ENCODE peak calls at places on chromosomes 6 and 20, in seven cellular contexts. D, S, J, R, L, P and N are unnamed samples.

GRCh38 chr6:31829633-31830492 is 2.3 kb downstream of the HSPA1B start:
- DNase-seq in R (peak; percentile 70), J (peak; percentile 61), S (peak; percentile 51), P (no peak), D (no peak), L (no peak), N (peak; percentile 63)

GRCh38 chr6:153043719-153044118 is 41.2 kb upstream of the MTRF1L start:
- DNase-seq in L (no peak), P (no peak), R (no peak), J (peak; percentile 10), D (no peak), S (no peak), N (no peak)

GRCh38 chr20:50192364-50193168 is 1.9 kb downstream of the CEBPB start:
- DNase-seq in R (peak; percentile 92), D (no peak), S (peak; percentile 92), P (peak; percentile 86), J (peak; percentile 88), L (peak; percentile 84), N (peak; percentile 85)

GRCh38 chr6:131937703-131938631 is 13.2 kb downstream of the CCN2 start:
- DNase-seq in S (peak; percentile 86), R (peak; percentile 99), J (no peak), P (no peak), L (no peak), D (no peak), N (no peak)

GRCh38 chr20:32149566-32150170 is 40.2 kb downstream of the TM9SF4 start:
- DNase-seq in L (no peak), J (no peak), S (no peak), P (no peak), R (no peak), D (no peak), N (no peak)

GRCh38 chr6:156701961-156702360 is 75.2 kb upstream of the ARID1B start:
- DNase-seq in R (no peak), L (no peak), D (no peak), P (no peak), S (no peak), J (no peak), N (no peak)

GRCh38 chr20:54173653-54174451 is at the start of gene CYP24A1:
- DNase-seq in D (no peak), P (no peak), J (peak; percentile 57), L (no peak), S (peak; percentile 98), R (no peak), N (peak; percentile 14)

GRCh38 chr20:48371211-48371610 is 456.6 kb downstream of the PREX1 start:
- DNase-seq in R (no peak), D (no peak), P (no peak), L (no peak), J (no peak), S (no peak), N (no peak)

GRCh38 chr20:53631909-53632662 is 38.4 kb upstream of the ZNF217 start:
- DNase-seq in D (no peak), J (no peak), L (no peak), R (no peak), P (no peak), S (no peak), N (no peak)

GRCh38 chr6:138107078-138107751 is at the start of gene PERP:
- DNase-seq in D (no peak), S (peak; percentile 68), R (peak; percentile 39), P (peak; percentile 60), J (peak; percentile 66), L (peak; percentile 71), N (peak; percentile 74)

GRCh38 chr6:128305228-128305627 is 215.2 kb downstream of the PTPRK start:
- DNase-seq in R (peak; percentile 39), S (no peak), P (no peak), L (no peak), D (no peak), J (no peak), N (no peak)

GRCh38 chr6:29907637-29908340 is 34.5 kb upstream of the HLA-A start:
- DNase-seq in R (no peak), D (no peak), P (no peak), L (no peak), S (no peak), J (no peak), N (no peak)

GRCh38 chr20:23132293-23132929 is 46.3 kb upstream of the CD93 start:
- DNase-seq in P (no peak), L (no peak), R (no peak), S (no peak), J (no peak), D (no peak), N (no peak)

GRCh38 chr6:73779943-73780342 is 83.9 kb downstream of the CD109 start:
- DNase-seq in J (no peak), D (no peak), L (no peak), R (no peak), S (no peak), P (no peak), N (no peak)

GRCh38 chr20:38551056-38551626 is 29.9 kb upstream of the ADIG start:
- DNase-seq in R (no peak), L (no peak), D (no peak), S (no peak), J (no peak), P (no peak), N (no peak)

GRCh38 chr6:83514877-83515466 is 2.6 kb downstream of the PRSS35 start:
- DNase-seq in S (peak; percentile 57), P (peak; percentile 16), L (peak; percentile 8), J (peak; percentile 76), R (peak; percentile 85), D (no peak), N (peak; percentile 63)

GRCh38 chr6:18053071-18053475 is 65.6 kb upstream of the KIF13A start:
- DNase-seq in S (no peak), J (no peak), R (no peak), P (no peak), L (no peak), D (no peak), N (no peak)

GRCh38 chr20:64111841-64112641 is 4.7 kb upstream of the NPBWR2 start:
- DNase-seq in S (no peak), R (no peak), D (no peak), P (no peak), L (no peak), J (peak; percentile 3), N (no peak)

GRCh38 chr20:31260326-31260932 is 3.0 kb downstream of the DEFB115 start:
- DNase-seq in R (peak; percentile 5), S (peak; percentile 44), D (no peak), P (no peak), J (peak; percentile 64), L (no peak), N (peak; percentile 36)

GRCh38 chr20:33465536-33466302 is 22.2 kb upstream of the SNTA1 start:
- DNase-seq in D (no peak), J (no peak), R (no peak), S (no peak), L (no peak), P (no peak), N (no peak)

GRCh38 chr6:107185570-107185969 is 70.3 kb upstream of the BEND3 start:
- DNase-seq in D (no peak), S (peak; percentile 21), L (no peak), J (peak; percentile 63), P (no peak), R (peak; percentile 64), N (no peak)

GRCh38 chr6:6851059-6851658 is 256.6 kb upstream of the RREB1 start:
- DNase-seq in P (peak; percentile 56), J (no peak), R (peak; percentile 95), D (peak; percentile 96), S (peak; percentile 82), L (no peak), N (no peak)

GRCh38 chr6:119083007-119083406 is 4.5 kb upstream of the FAM184A start:
- DNase-seq in L (no peak), D (no peak), J (no peak), P (no peak), R (no peak), S (no peak), N (no peak)

GRCh38 chr6:169977434-169978265 is 226.2 kb downstream of the ERMARD start:
- DNase-seq in P (no peak), L (no peak), J (no peak), S (no peak), R (no peak), D (no peak), N (no peak)

GRCh38 chr6:114267897-114268296 is 74.9 kb downstream of the HS3ST5 start:
- DNase-seq in S (no peak), D (no peak), R (no peak), L (no peak), P (no peak), J (no peak), N (no peak)

GRCh38 chr6:77633471-77633870 is 19.4 kb upstream of the MEI4 start:
- DNase-seq in R (peak; percentile 23), P (no peak), D (no peak), J (no peak), L (no peak), S (no peak), N (no peak)

GRCh38 chr6:37822851-37823682 is 3.5 kb downstream of the ZFAND3 start:
- DNase-seq in L (peak; percentile 32), S (no peak), J (peak; percentile 51), D (no peak), R (no peak), P (no peak), N (no peak)

GRCh38 chr6:42140051-42140450 is 2.4 kb downstream of the C6orf132 start:
- DNase-seq in L (no peak), R (no peak), P (no peak), D (no peak), S (peak; percentile 69), J (no peak), N (no peak)

GRCh38 chr6:25174678-25175077 is 104.5 kb upstream of the CARMIL1 start:
- DNase-seq in R (no peak), P (no peak), L (peak; percentile 17), D (no peak), J (no peak), S (no peak), N (no peak)

GRCh38 chr6:444653-445275 is 53.2 kb downstream of the IRF4 start:
- DNase-seq in L (peak; percentile 66), R (no peak), D (no peak), P (no peak), J (no peak), S (no peak), N (no peak)

GRCh38 chr20:20712004-20712473 is 405 bp downstream of the RALGAPA2 start:
- DNase-seq in P (peak; percentile 29), R (no peak), L (peak; percentile 25), D (no peak), J (peak; percentile 48), S (no peak), N (no peak)

GRCh38 chr6:38114976-38115632 is 295.6 kb downstream of the ZFAND3 start:
- DNase-seq in L (no peak), R (no peak), J (no peak), P (no peak), S (no peak), D (no peak), N (no peak)

GRCh38 chr20:31720486-31721407 is 1.9 kb downstream of the BCL2L1 start:
- DNase-seq in J (peak; percentile 30), P (no peak), L (peak; percentile 23), R (no peak), D (no peak), S (no peak), N (peak; percentile 52)